ENCODE peak calls at places on chromosomes 5 and 9, in seven cellular contexts. F is astrocyte; O is ELF-1; N is stimulated activated CD4-positive, alpha-beta T cell treated with anti-CD3 and anti-CD28 coated beads, Interleukin-12 subunit alpha, Interleukin-12 subunit beta, amount 100 ng/mL, for 24 hours; U is nucleus accumbens; T is HTR-8/SVneo; H is iPS-NIHi11. W is an unnamed sample.

GRCh38 chr9:132439153-132439552 is 29.1 kb downstream of the CFAP77 start:
- DNase-seq in F (no peak), O (no peak), N (no peak), U (no peak), T (no peak), H (no peak), W (no peak)

GRCh38 chr5:80569961-80570786 is at the start of gene ANKRD34B:
- DNase-seq in F (no peak), O (peak), N (no peak), U (peak), T (peak), H (peak), W (no peak)

GRCh38 chr9:89750117-89750551 is 145.3 kb downstream of the GADD45G start:
- DNase-seq in F (no peak), O (peak), N (no peak), U (no peak), T (no peak), H (peak), W (no peak)

GRCh38 chr5:76983468-76983867 is 30.6 kb downstream of the CRHBP start:
- DNase-seq in F (peak), O (no peak), N (no peak), U (no peak), T (no peak), H (no peak), W (peak)

GRCh38 chr5:151155777-151156731 is 1.5 kb downstream of the ANXA6 start:
- DNase-seq in F (peak), O (peak), N (no peak), U (no peak), T (peak), H (peak), W (peak)

GRCh38 chr9:32589083-32589713 is 16.2 kb upstream of the NDUFB6 start:
- DNase-seq in F (peak), O (no peak), N (no peak), U (no peak), T (peak), H (peak), W (peak)

GRCh38 chr9:136971746-136972145 is 5.6 kb upstream of the PTGDS start:
- DNase-seq in F (no peak), O (no peak), N (no peak), U (no peak), T (no peak), H (no peak), W (no peak)

GRCh38 chr5:69129413-69129812 is 35.6 kb downstream of the SLC30A5 start:
- DNase-seq in F (peak), O (no peak), N (no peak), U (no peak), T (no peak), H (no peak), W (peak)

GRCh38 chr9:105320568-105320967 is 76.1 kb downstream of the SLC44A1 start:
- DNase-seq in F (no peak), O (no peak), N (no peak), U (no peak), T (no peak), H (no peak), W (no peak)

GRCh38 chr9:120839146-120839545 is 3.6 kb downstream of the PSMD5 start:
- DNase-seq in F (peak), O (no peak), N (no peak), U (no peak), T (no peak), H (no peak), W (peak)

GRCh38 chr9:134502261-134503211 is 139.1 kb upstream of the COL5A1 start:
- DNase-seq in F (peak), O (peak), N (no peak), U (no peak), T (peak), H (peak), W (peak)

GRCh38 chr5:124274949-124275348 is 471.5 kb downstream of the ZNF608 start:
- DNase-seq in F (peak), O (no peak), N (no peak), U (no peak), T (peak), H (no peak), W (peak)

GRCh38 chr5:140246378-140247122 is 56.4 kb downstream of the PFDN1 start:
- DNase-seq in F (peak), O (peak), N (no peak), U (no peak), T (peak), H (no peak), W (peak)

GRCh38 chr5:117623042-117623815 is 1048.6 kb upstream of the SEMA6A start:
- DNase-seq in F (no peak), O (peak), N (no peak), U (no peak), T (no peak), H (peak), W (no peak)

GRCh38 chr5:56910123-56910951 is 941 bp downstream of the SETD9 start:
- DNase-seq in F (peak), O (no peak), N (peak), U (no peak), T (peak), H (no peak), W (no peak)

GRCh38 chr5:144742376-144742775 is 571.7 kb downstream of the KCTD16 start:
- DNase-seq in F (no peak), O (no peak), N (no peak), U (no peak), T (no peak), H (no peak), W (no peak)

GRCh38 chr9:93667006-93667405 is 90.6 kb downstream of the PHF2 start:
- DNase-seq in F (no peak), O (no peak), N (no peak), U (no peak), T (no peak), H (no peak), W (no peak)

GRCh38 chr5:134561871-134562296 is 36.4 kb downstream of the JADE2 start:
- DNase-seq in F (peak), O (no peak), N (no peak), U (no peak), T (no peak), H (peak), W (peak)

GRCh38 chr5:58599217-58599616 is 16.3 kb downstream of the RAB3C start:
- DNase-seq in F (no peak), O (no peak), N (no peak), U (no peak), T (no peak), H (no peak), W (no peak)

GRCh38 chr9:110918316-110919054 is 119.8 kb downstream of the LPAR1 start:
- DNase-seq in F (peak), O (no peak), N (no peak), U (no peak), T (no peak), H (no peak), W (peak)

GRCh38 chr5:157182143-157182757 is 1.6 kb downstream of the ITK start:
- DNase-seq in F (no peak), O (no peak), N (no peak), U (no peak), T (no peak), H (no peak), W (no peak)

GRCh38 chr9:85727500-85727899 is 14.3 kb downstream of the AGTPBP1 start:
- DNase-seq in F (peak), O (no peak), N (no peak), U (no peak), T (no peak), H (no peak), W (peak)

GRCh38 chr5:110477923-110478322 is 248.5 kb downstream of the TMEM232 start:
- DNase-seq in F (peak), O (no peak), N (no peak), U (no peak), T (peak), H (no peak), W (peak)

GRCh38 chr5:77355074-77355473 is 137.0 kb downstream of the WDR41 start:
- DNase-seq in F (no peak), O (no peak), N (no peak), U (no peak), T (no peak), H (no peak), W (no peak)

GRCh38 chr9:118882674-118883073 is 486.6 kb downstream of the BRINP1 start:
- DNase-seq in F (peak), O (no peak), N (no peak), U (no peak), T (peak), H (no peak), W (peak)

W was measured in NCI-H226.